ENCODE peak calls at places on chromosomes 2 and 18, in six cellular contexts. O is right lobe of liver, A is uterus, K is adrenal gland, T is body of pancreas, S is IMR-90. U is an unnamed sample.

GRCh38 chr18:48875942-48876511 is 74.7 kb downstream of the SMAD7 start:
- DNase-seq in O (peak), A (no peak), K (no peak), T (no peak), S (no peak), U (no peak)

GRCh38 chr2:188524519-188525113 is 232.9 kb downstream of the GULP1 start:
- DNase-seq in O (no peak), A (peak), K (peak), T (peak), S (peak), U (no peak)

GRCh38 chr2:71619230-71619741 is 165.9 kb downstream of the DYSF start:
- DNase-seq in O (no peak), A (no peak), K (peak), T (no peak), S (no peak), U (no peak)

GRCh38 chr2:158667567-158667966 is 127.5 kb upstream of the DAPL1 start:
- DNase-seq in O (no peak), A (no peak), K (no peak), T (no peak), S (peak), U (peak)

GRCh38 chr18:79077181-79077580 is 8.0 kb downstream of the ATP9B start:
- DNase-seq in O (no peak), A (no peak), K (no peak), T (no peak), S (no peak), U (no peak)

GRCh38 chr2:171824086-171824485 is 70.0 kb downstream of the SLC25A12 start:
- DNase-seq in O (no peak), A (no peak), K (no peak), T (no peak), S (peak), U (no peak)

GRCh38 chr2:100902833-100903405 is 83.0 kb downstream of the NPAS2 start:
- DNase-seq in O (no peak), A (no peak), K (peak), T (no peak), S (peak), U (peak)

GRCh38 chr18:36769172-36769571 is 59.6 kb downstream of the TPGS2 start:
- DNase-seq in O (no peak), A (no peak), K (no peak), T (no peak), S (peak), U (no peak)

GRCh38 chr2:202432776-202433175 is 56.6 kb downstream of the BMPR2 start:
- DNase-seq in O (no peak), A (no peak), K (no peak), T (no peak), S (no peak), U (no peak)

DNA sequence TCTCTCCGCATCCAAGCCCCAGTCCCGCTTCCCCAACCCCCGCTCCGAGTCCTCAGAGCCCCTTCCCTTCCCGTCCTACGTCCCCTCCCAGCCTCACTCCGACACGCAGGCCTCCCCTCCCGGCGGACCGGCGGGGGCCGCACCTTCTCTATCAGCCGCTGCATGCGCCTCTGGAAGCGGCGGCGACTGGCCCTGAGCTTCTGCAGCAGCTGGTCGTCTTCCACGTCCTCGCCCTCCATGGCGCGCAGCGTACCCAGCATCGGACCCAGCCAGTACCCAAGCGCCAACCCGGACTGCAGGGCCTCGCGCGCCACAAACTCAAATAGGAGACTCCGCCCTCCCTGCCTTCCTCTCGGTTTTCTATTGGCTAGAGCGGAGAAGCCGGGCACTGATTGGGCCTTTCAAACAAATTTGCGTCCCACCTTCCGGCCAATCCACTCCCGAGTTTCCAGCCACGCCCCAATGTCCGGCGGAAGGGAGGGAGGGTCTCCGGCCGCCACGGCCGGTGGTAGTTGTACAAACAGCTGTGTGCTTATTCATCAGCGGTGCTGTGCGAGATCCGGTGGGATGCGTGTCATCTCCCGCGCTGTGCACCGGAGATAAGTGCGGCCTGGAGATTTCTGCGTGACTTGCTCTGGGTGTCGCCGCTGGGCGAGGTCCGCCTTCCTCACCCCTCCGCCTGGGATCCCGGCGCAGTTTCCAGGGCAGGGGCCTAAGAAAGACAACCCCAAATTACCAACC is at the start of gene HJURP:
- DNase-seq in O (peak), A (peak), K (peak), T (peak), S (peak), U (peak)
- TF ChIP-seq POLR2A in O (peak), A (peak), K (peak), T (no peak), S (peak), U (peak)

GRCh38 chr2:238233625-238234024 is 6.2 kb downstream of the HES6 start:
- DNase-seq in O (no peak), A (no peak), K (no peak), T (no peak), S (no peak), U (no peak)
- TF ChIP-seq POLR2A in O (no peak), A (no peak), K (no peak), T (no peak), S (no peak), U (no peak)

GRCh38 chr2:237085261-237086221 is at the start of gene COPS8:
- DNase-seq in O (peak), A (peak), K (peak), T (peak), S (peak), U (peak)
- TF ChIP-seq POLR2A in O (peak), A (peak), K (peak), T (peak), S (peak), U (peak)

GRCh38 chr2:237194906-237195305 is 109.2 kb downstream of the COPS8 start:
- DNase-seq in O (no peak), A (no peak), K (no peak), T (no peak), S (no peak), U (no peak)
- TF ChIP-seq POLR2A in O (no peak), A (no peak), K (no peak), T (no peak), S (no peak), U (no peak)